ENCODE peak calls at places on chromosomes 5 and 9, in six cellular contexts. T, M, E, L, J and O are unnamed samples.

GRCh38 chr9:95820076-95820475 is 55.4 kb upstream of the ERCC6L2 start:
- DNase-seq in T (no peak), M (no peak), E (no peak), L (no peak), J (no peak), O (no peak)

GRCh38 chr5:81850494-81850893 is 99.6 kb upstream of the SSBP2 start:
- DNase-seq in T (no peak), M (no peak), E (peak; percentile 18), L (no peak), J (no peak), O (no peak)

GRCh38 chr5:143376911-143377838 is 26.3 kb downstream of the NR3C1 start:
- DNase-seq in T (no peak), M (no peak), E (no peak), L (no peak), J (peak; percentile 38), O (peak; percentile 84)

GRCh38 chr9:35522725-35523124 is 32.8 kb downstream of the RUSC2 start:
- DNase-seq in T (no peak), M (no peak), E (no peak), L (no peak), J (no peak), O (no peak)

GRCh38 chr9:114291064-114291474 is 31.8 kb upstream of the ORM1 start:
- DNase-seq in T (peak; percentile 76), M (peak; percentile 69), E (peak; percentile 83), L (peak; percentile 70), J (peak; percentile 77), O (no peak)

GRCh38 chr5:1792842-1793266 is 6.8 kb downstream of the MRPL36 start:
- DNase-seq in T (no peak), M (no peak), E (no peak), L (no peak), J (no peak), O (peak; percentile 66)

GRCh38 chr5:110663525-110663924 is 62.9 kb downstream of the TMEM232 start:
- DNase-seq in T (no peak), M (no peak), E (no peak), L (no peak), J (no peak), O (no peak)

GRCh38 chr5:93582677-93583524 is at the start of gene NR2F1:
- DNase-seq in T (no peak), M (no peak), E (peak; percentile 95), L (peak; percentile 90), J (peak; percentile 67), O (no peak)

GRCh38 chr5:52989025-52989780 is at the start of gene ITGA2:
- DNase-seq in T (peak; percentile 32), M (peak; percentile 62), E (no peak), L (peak; percentile 55), J (peak; percentile 78), O (peak; percentile 78)

GRCh38 chr5:88979244-88979643 is 96.3 kb upstream of the MEF2C start:
- DNase-seq in T (no peak), M (no peak), E (no peak), L (no peak), J (no peak), O (peak; percentile 46)

GRCh38 chr5:98455660-98456059 is 317.8 kb upstream of the RGMB start:
- DNase-seq in T (no peak), M (no peak), E (no peak), L (no peak), J (no peak), O (no peak)

GRCh38 chr5:132056610-132057497 is 3.6 kb upstream of the IL3 start:
- DNase-seq in T (no peak), M (no peak), E (peak; percentile 4), L (no peak), J (no peak), O (no peak)

GRCh38 chr9:115207003-115207837 is 89.3 kb upstream of the TNC start:
- DNase-seq in T (no peak), M (no peak), E (no peak), L (no peak), J (no peak), O (no peak)

GRCh38 chr5:149760700-149761187 is 30.6 kb downstream of the PPARGC1B start:
- DNase-seq in T (no peak), M (no peak), E (no peak), L (no peak), J (no peak), O (no peak)

GRCh38 chr5:76527685-76528161 is 95.5 kb downstream of the F2RL2 start:
- DNase-seq in T (no peak), M (no peak), E (no peak), L (no peak), J (no peak), O (peak; percentile 60)

GRCh38 chr5:172420215-172420934 is 34.0 kb downstream of the SH3PXD2B start:
- DNase-seq in T (no peak), M (no peak), E (peak; percentile 90), L (peak; percentile 97), J (peak; percentile 82), O (peak; percentile 97)

DNA sequence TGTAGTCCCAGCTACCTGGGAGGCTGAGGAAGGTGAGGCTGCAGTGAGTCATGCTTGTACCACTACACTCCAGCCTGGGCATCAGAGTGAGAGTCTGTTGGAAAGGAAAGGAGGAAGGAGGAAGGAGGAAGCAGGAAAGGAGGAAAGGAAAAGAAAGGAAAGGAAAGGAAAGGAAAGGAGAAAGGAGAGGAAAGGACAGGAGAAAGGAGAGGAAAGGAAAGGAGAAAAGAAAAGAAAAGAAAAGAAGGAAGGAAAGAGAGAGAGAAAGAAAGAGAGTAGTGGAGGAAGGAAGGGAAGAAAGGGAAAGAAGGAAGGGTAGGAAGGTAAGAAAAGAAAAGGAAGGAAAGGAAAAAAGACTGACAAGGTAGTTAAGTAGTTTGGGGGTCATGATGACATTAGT is 162.6 kb upstream of the SLC12A2 start:
- DNase-seq in T (no peak), M (no peak), E (no peak), L (no peak), J (no peak), O (no peak)
- TF ChIP-seq CTCF in T (no peak), M (no peak), E (no peak), L (no peak), J (no peak), O (no peak)

GRCh38 chr5:3599283-3600105 is 3.9 kb downstream of the IRX1 start:
- DNase-seq in T (no peak), M (peak; percentile 44), E (no peak), L (no peak), J (no peak), O (no peak)
- H3K4me1 ChIP-seq in T (peaks cover 19% of the 10 kb centered on the region), M (no peaks in the 10 kb centered on the region), E (peaks cover 2% of the 10 kb centered on the region), L (peaks cover 44% of the 10 kb centered on the region), J (peaks cover 17% of the 10 kb centered on the region), O (no peaks in the 10 kb centered on the region)

DNA sequence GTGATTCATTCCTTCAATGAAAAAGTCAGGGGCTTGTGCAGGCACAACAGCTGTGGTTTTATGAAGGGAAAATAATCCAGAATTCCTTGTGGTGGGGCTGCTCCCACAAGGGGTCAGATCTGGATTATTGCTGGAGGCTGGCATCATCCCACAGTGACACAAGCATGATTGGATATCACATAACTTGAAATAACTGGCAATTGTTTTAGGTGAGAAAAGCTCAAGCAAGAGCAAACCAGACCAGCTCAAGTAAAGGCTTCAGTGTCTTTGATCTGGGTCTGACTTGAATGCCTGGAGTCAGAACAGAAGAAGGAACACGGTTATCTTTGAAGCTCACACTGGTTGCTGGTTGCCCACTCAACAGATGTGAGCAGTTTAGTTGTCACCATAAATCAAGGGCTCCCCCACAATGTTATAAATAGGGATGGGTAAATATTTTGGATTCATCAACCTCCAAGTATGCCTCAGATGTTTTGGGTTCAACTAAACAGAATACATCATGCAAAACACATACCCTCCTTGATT is 3.1 kb upstream of the ZNF474 start:
- DNase-seq in T (no peak), M (no peak), E (no peak), L (no peak), J (no peak), O (no peak)
- TF ChIP-seq CTCF in T (no peak), M (no peak), E (no peak), L (no peak), J (no peak), O (peak; percentile 28)

GRCh38 chr9:83430681-83431080 is 107.5 kb downstream of the FRMD3 start:
- DNase-seq in T (no peak), M (no peak), E (no peak), L (no peak), J (no peak), O (no peak)
- H3K4me1 ChIP-seq in T (peaks cover 36% of the 10 kb centered on the region), M (peaks cover 6% of the 10 kb centered on the region), E (peaks cover 12% of the 10 kb centered on the region), L (peaks cover 64% of the 10 kb centered on the region), J (peaks cover 17% of the 10 kb centered on the region), O (no peaks in the 10 kb centered on the region)

DNA sequence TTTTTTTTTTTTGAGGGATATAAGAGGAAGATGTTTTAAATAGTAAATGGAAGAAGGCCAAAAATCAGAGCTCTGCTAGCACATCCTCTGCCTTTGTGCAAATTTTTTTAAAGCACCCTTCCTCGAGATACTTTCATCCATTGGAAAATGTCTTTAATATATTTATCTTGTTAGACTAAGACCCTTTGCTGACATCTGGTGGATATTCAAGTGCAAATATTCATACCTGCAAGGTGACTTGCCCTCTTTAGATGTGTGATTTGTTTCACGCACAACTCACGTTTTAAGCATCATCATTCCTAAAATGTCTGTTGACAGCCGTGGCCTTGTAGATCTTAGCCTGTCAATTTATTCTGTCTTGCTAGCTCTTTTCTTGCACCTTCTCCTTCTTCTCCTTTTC is 258.5 kb downstream of the AGTPBP1 start:
- DNase-seq in T (no peak), M (no peak), E (no peak), L (no peak), J (no peak), O (no peak)
- TF ChIP-seq CTCF in T (no peak), M (no peak), E (no peak), L (peak; percentile 30), J (peak; percentile 42), O (peak; percentile 28)

GRCh38 chr9:85727500-85727899 is 14.3 kb downstream of the AGTPBP1 start:
- DNase-seq in T (no peak), M (no peak), E (no peak), L (no peak), J (no peak), O (no peak)
- H3K4me1 ChIP-seq in T (peaks cover 6% of the 10 kb centered on the region), M (no peaks in the 10 kb centered on the region), E (peaks cover 3% of the 10 kb centered on the region), L (peaks cover 6% of the 10 kb centered on the region), J (no peaks in the 10 kb centered on the region), O (no peaks in the 10 kb centered on the region)

GRCh38 chr9:503881-504852 is 289.5 kb downstream of the DOCK8 start:
- DNase-seq in T (peak; percentile 82), M (peak; percentile 88), E (peak; percentile 74), L (peak; percentile 85), J (peak; percentile 90), O (peak; percentile 35)
- TF ChIP-seq CTCF in T (peak; percentile 22), M (peak; percentile 38), E (no peak), L (peak; percentile 48), J (peak; percentile 37), O (peak; percentile 70)